ENCODE peak calls at places on chromosomes 6 and 20, in nine cellular contexts. F is K562, H is body of pancreas, B is ovary, X is suprapubic skin, Z is A549, O is thyroid gland, W is stomach, R is transverse colon. V is an unnamed sample. For H3K9me3, the result is how much of the 10 kb centered on the place peaks cover.

GRCh38 chr20:32218156-32218900 is 10.6 kb downstream of the POFUT1 start:
- DNase-seq in X (no peak), B (no peak), R (no peak), O (no peak), W (no peak), Z (no peak), H (no peak), F (no peak), V (no peak)

GRCh38 chr20:51434556-51435256 is 107.8 kb downstream of the NFATC2 start:
- DNase-seq in X (no peak), R (no peak), H (no peak), Z (peak), W (no peak), F (peak), B (no peak), O (no peak), V (peak)

GRCh38 chr6:45590751-45591184 is 213.0 kb upstream of the SUPT3H start:
- DNase-seq in Z (no peak), W (no peak), B (peak), H (no peak), R (no peak), F (no peak), X (no peak), O (no peak), V (peak)

GRCh38 chr6:118569498-118569897 is 21.4 kb downstream of the PLN start:
- DNase-seq in B (no peak), R (no peak), F (no peak), O (no peak), H (no peak), Z (no peak), W (no peak), X (no peak), V (no peak)

GRCh38 chr20:63682384-63683139 is 13.9 kb upstream of the TNFRSF6B start:
- DNase-seq in X (no peak), O (peak), B (peak), F (no peak), H (peak), Z (peak), W (peak), R (peak), V (peak)

GRCh38 chr6:12602951-12603710 is 113.4 kb upstream of the PHACTR1 start:
- DNase-seq in F (peak), H (peak), R (peak), Z (peak), O (peak), W (peak), B (no peak), X (no peak), V (peak)

GRCh38 chr6:3624268-3625136 is 127.0 kb downstream of the PXDC1 start:
- DNase-seq in H (no peak), R (no peak), X (no peak), F (no peak), O (no peak), W (no peak), Z (no peak), B (no peak), V (no peak)

GRCh38 chr6:158207452-158207788 is 39.3 kb downstream of the GTF2H5 start:
- DNase-seq in B (no peak), R (no peak), H (no peak), Z (no peak), X (no peak), O (no peak), F (no peak), W (no peak), V (peak)

GRCh38 chr6:2221724-2222274 is 23.6 kb downstream of the GMDS start:
- DNase-seq in W (no peak), B (no peak), X (no peak), O (no peak), F (no peak), Z (no peak), R (no peak), H (no peak), V (no peak)

GRCh38 chr20:23602699-23603098 is 3.0 kb downstream of the CST9 start:
- DNase-seq in W (no peak), O (no peak), X (no peak), Z (no peak), F (no peak), B (no peak), H (no peak), R (no peak), V (no peak)
- H3K9me3 ChIP-seq in W (under half), O (under half), X (under half), Z (under half), F (under half), B (under half), H (under half), R (under half), V (under half)

GRCh38 chr20:57183457-57184009 is 82.9 kb downstream of the BMP7 start:
- DNase-seq in B (no peak), H (no peak), R (no peak), X (no peak), F (no peak), W (no peak), O (no peak), Z (no peak), V (no peak)
- H3K27ac ChIP-seq in B (no peak), H (no peak), R (no peak), X (no peak), F (no peak), W (no peak), O (no peak), Z (no peak), V (no peak)

GRCh38 chr20:45971675-45972499 is at the start of gene ZNF335:
- DNase-seq in W (peak), X (peak), H (peak), O (peak), Z (peak), R (peak), B (peak), F (peak), V (peak)
- TF ChIP-seq POLR2A in W (peak), X (peak), H (peak), O (no peak), Z (peak), R (peak), B (peak), F (peak), V (peak)

GRCh38 chr6:27451660-27452390 is 21.1 kb downstream of the ZNF184 start:
- DNase-seq in F (no peak), W (no peak), H (no peak), B (no peak), R (no peak), X (no peak), Z (no peak), O (no peak), V (no peak)

GRCh38 chr6:27448456-27448855 is 24.4 kb downstream of the ZNF184 start:
- DNase-seq in F (no peak), B (no peak), R (no peak), X (no peak), W (no peak), O (no peak), Z (no peak), H (no peak), V (no peak)

DNA sequence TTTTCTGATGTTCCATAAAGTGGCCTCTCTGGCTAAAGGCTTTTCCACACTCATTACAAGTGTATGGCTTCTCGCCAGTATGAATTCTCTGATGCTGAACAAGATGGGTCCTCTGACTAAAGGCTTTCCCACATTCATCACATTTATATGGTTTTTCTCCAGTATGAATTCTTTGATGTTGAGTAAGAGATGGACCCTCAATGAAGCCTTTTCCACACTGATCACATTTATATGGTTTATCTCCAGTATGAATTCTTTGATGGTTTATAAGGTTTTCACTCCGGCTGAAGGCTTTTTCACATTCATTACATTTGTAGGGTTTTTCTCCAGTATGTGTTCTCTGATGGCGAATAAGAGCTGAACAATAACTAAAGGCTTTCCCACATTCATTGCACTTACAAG is 20.4 kb downstream of the ZNF184 start:
- DNase-seq in X (no peak), Z (peak), W (no peak), H (no peak), B (no peak), R (no peak), F (no peak), O (no peak), V (peak)
- H3K9me3 ChIP-seq in X (half or more), Z (half or more), W (half or more), H (under half), B (under half), R (half or more), F (half or more), O (under half), V (half or more)

GRCh38 chr20:36112112-36112511 is 42.4 kb upstream of the EPB41L1 start:
- DNase-seq in Z (no peak), O (peak), F (no peak), W (peak), H (peak), X (no peak), B (no peak), R (peak), V (no peak)
- H3K27ac ChIP-seq in Z (no peak), O (peak), F (no peak), W (peak), H (peak), X (peak), B (no peak), R (peak), V (no peak)

GRCh38 chr6:166926748-166927147 is 29.6 kb downstream of the RNASET2 start:
- DNase-seq in H (no peak), B (no peak), O (no peak), R (no peak), X (no peak), Z (no peak), F (no peak), W (no peak), V (no peak)
- TF ChIP-seq POLR2A in H (no peak), B (no peak), O (no peak), R (no peak), X (no peak), Z (no peak), F (no peak), W (no peak), V (no peak)

GRCh38 chr6:23343610-23344306 is 774.4 kb downstream of the HDGFL1 start:
- DNase-seq in R (no peak), F (no peak), H (no peak), W (no peak), Z (no peak), B (no peak), X (no peak), O (no peak), V (no peak)
- H3K9me3 ChIP-seq in R (under half), F (under half), H (under half), W (under half), Z (under half), B (under half), X (under half), O (under half), V (under half)